ENCODE peak calls at places on chromosome 3, in four cellular contexts. L, V, P and N are unnamed samples.
A peak's percentile ranks its signal among the peaks of the same experiment; 100 is the strongest.

GRCh38 chr3:100062665-100063064 is 51.6 kb downstream of the FILIP1L start:
- DNase-seq in L (no peak), V (no peak), P (no peak), N (no peak)

GRCh38 chr3:143850877-143851276 is 2.6 kb upstream of the SLC9A9 start:
- DNase-seq in L (no peak), V (no peak), P (no peak), N (no peak)

GRCh38 chr3:99731499-99731898 is 86.2 kb upstream of the CMSS1 start:
- DNase-seq in L (no peak), V (no peak), P (no peak), N (no peak)

GRCh38 chr3:143847787-143848631 is at the start of gene SLC9A9:
- DNase-seq in L (no peak), V (peak; percentile 30), P (peak; percentile 17), N (peak; percentile 73)

GRCh38 chr3:128647307-128647706 is 3.3 kb downstream of the RPN1 start:
- DNase-seq in L (no peak), V (no peak), P (no peak), N (no peak)

GRCh38 chr3:158160958-158161357 is 51.1 kb downstream of the RSRC1 start:
- DNase-seq in L (no peak), V (peak; percentile 38), P (peak; percentile 73), N (peak; percentile 59)

GRCh38 chr3:111776844-111777483 is 82.1 kb upstream of the PHLDB2 start:
- DNase-seq in L (no peak), V (no peak), P (no peak), N (no peak)

GRCh38 chr3:57956119-57956832 is 51.9 kb upstream of the FLNB start:
- DNase-seq in L (no peak), V (peak; percentile 76), P (peak; percentile 85), N (peak; percentile 90)

GRCh38 chr3:141229132-141229531 is 2.5 kb upstream of the PXYLP1 start:
- DNase-seq in L (no peak), V (no peak), P (no peak), N (no peak)

GRCh38 chr3:132840201-132840700 is 118.0 kb upstream of the NPHP3 start:
- DNase-seq in L (no peak), V (no peak), P (no peak), N (no peak)

GRCh38 chr3:120160050-120160449 is 65.8 kb upstream of the GSK3B start:
- DNase-seq in L (peak; percentile 79), V (peak; percentile 94), P (peak; percentile 99), N (peak; percentile 99)

GRCh38 chr3:106103383-106103782 is 234.6 kb upstream of the CBLB start:
- DNase-seq in L (no peak), V (no peak), P (no peak), N (no peak)

GRCh38 chr3:140974900-140975299 is 33.3 kb downstream of the SLC25A36 start:
- DNase-seq in L (no peak), V (no peak), P (no peak), N (no peak)

DNA sequence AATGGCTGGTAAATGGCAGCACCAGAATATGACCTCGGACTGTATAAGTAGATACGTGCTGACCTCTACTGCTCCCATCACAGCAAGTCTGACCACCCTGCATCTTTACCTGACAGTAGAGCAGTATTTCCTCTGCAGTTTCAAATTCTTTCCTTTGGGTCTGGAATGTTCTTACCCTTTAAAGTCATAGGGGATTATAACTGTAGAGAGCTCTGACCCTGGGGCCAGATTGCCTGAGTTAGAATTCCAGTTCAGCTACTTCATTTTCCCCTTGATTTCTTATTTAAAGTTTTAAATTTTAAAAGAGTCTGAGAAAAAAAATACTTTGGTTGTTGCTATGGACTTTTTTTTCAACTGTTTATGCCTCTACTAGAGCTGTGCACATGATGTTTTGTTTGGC is 237.7 kb downstream of the NR1D2 start:
- DNase-seq in L (no peak), V (no peak), P (no peak), N (no peak)
- TF ChIP-seq CTCF in L (no peak), V (no peak), P (no peak), N (no peak)

GRCh38 chr3:5022187-5022965 is 43.1 kb downstream of the BHLHE40 start:
- DNase-seq in L (no peak), V (no peak), P (no peak), N (no peak)

GRCh38 chr3:5023777-5024346 is 44.6 kb downstream of the BHLHE40 start:
- DNase-seq in L (no peak), V (no peak), P (no peak), N (no peak)

GRCh38 chr3:5029715-5030114 is 50.5 kb downstream of the BHLHE40 start:
- DNase-seq in L (no peak), V (no peak), P (no peak), N (no peak)

GRCh38 chr3:5022966-5023776 is 43.9 kb downstream of the BHLHE40 start:
- DNase-seq in L (peak; percentile 81), V (peak; percentile 98), P (peak; percentile 93), N (peak; percentile 98)

DNA sequence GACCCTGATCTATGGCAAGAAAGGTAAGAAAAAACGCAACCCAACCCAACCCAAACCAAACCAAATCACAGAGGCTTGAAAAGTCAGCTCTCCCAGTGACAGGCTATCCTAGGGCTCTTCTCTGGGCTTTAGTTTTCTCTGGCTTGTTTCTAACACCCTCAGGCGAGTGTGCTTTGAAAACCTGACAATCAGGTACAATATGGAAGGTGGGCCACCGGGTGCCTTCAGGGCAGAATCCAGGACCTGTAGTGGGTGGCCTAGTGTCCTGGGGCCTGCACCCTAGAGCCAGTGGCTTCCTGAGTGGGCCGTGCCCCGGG is 46.8 kb downstream of the BHLHE40 start:
- DNase-seq in L (no peak), V (no peak), P (no peak), N (no peak)
- H3K4me3 ChIP-seq in L (peak overlapping the region; percentile 67), V (peak overlapping the region; percentile 37), P (peak overlapping the region; percentile 59), N (no peak overlapping the region)

GRCh38 chr3:115858995-115859807 is 235.9 kb downstream of the GAP43 start:
- DNase-seq in L (no peak), V (no peak), P (no peak), N (no peak)

GRCh38 chr3:115862099-115862498 is 238.8 kb downstream of the GAP43 start:
- DNase-seq in L (no peak), V (no peak), P (no peak), N (no peak)

GRCh38 chr3:115860766-115861165 is 237.5 kb downstream of the GAP43 start:
- DNase-seq in L (no peak), V (no peak), P (no peak), N (no peak)

GRCh38 chr3:115862824-115863223 is 239.5 kb downstream of the GAP43 start:
- DNase-seq in L (no peak), V (no peak), P (no peak), N (no peak)

GRCh38 chr3:115861166-115861733 is 237.9 kb downstream of the GAP43 start:
- DNase-seq in L (no peak), V (no peak), P (no peak), N (no peak)
- TF ChIP-seq CTCF in L (no peak), V (no peak), P (no peak), N (peak; percentile 22)

GRCh38 chr3:184604956-184605290 is 43.3 kb downstream of the EPHB3 start:
- DNase-seq in L (no peak), V (no peak), P (no peak), N (no peak)

GRCh38 chr3:184602406-184603155 is 41.0 kb downstream of the EPHB3 start:
- DNase-seq in L (no peak), V (no peak), P (no peak), N (no peak)

GRCh38 chr3:184601576-184602405 is 40.2 kb downstream of the EPHB3 start:
- DNase-seq in L (no peak), V (no peak), P (no peak), N (no peak)

GRCh38 chr3:184603156-184604030 is 41.8 kb downstream of the EPHB3 start:
- DNase-seq in L (no peak), V (no peak), P (no peak), N (no peak)

GRCh38 chr3:184604039-184604955 is 42.7 kb downstream of the EPHB3 start:
- DNase-seq in L (no peak), V (no peak), P (no peak), N (no peak)
- H3K4me3 ChIP-seq in L (peak overlapping the region; percentile 67), V (peak overlapping the region; percentile 32), P (peak overlapping the region; percentile 18), N (no peak overlapping the region)

GRCh38 chr3:81931852-81932251 is 170.4 kb upstream of the GBE1 start:
- DNase-seq in L (no peak), V (no peak), P (no peak), N (no peak)
- TF ChIP-seq CTCF in L (no peak), V (no peak), P (no peak), N (no peak)

DNA sequence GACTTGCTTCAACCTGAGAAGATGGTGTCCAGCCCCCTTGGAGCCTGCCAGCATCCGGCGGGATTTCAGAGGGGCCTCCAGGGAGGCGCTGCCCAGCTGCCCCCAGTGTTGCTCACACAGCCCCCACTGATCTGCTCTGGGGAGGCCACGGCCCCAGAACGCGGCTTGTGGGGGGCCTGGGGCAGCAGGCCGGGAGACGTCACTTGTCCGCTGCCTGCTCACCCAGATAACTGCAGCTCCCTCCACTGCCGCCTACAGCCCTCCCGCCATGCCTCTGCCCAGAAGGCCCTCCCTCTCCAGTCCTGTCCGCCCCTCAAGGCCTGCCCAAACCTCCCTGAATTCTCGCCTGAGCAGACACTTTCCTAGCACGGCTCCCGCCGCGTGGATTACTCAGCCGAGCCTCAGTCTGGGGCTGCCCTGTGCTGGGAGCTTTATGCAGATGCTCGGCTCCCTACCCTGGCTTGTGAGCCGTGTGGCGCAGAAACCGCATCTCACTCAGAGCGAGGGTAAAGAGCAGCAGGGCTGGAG is 17.2 kb upstream of the ADIPOQ start:
- DNase-seq in L (no peak), V (peak; percentile 47), P (no peak), N (peak; percentile 55)
- H3K4me3 ChIP-seq in L (peak overlapping the region; percentile 83), V (peak overlapping the region; percentile 62), P (peak overlapping the region; percentile 29), N (peak overlapping the region; percentile 14)

GRCh38 chr3:135237371-135237770 is 442.3 kb downstream of the EPHB1 start:
- DNase-seq in L (no peak), V (no peak), P (no peak), N (no peak)
- TF ChIP-seq CTCF in L (no peak), V (no peak), P (no peak), N (no peak)